ENCODE peak calls at places on chromosomes 11 and 22, in five cellular contexts. One of them, this sample, is unnamed.
A peak's percentile ranks its signal among the peaks of the same experiment; 100 is the strongest.

GRCh38 chr11:123505546-123506299 is 75.7 kb downstream of the GRAMD1B start:
- DNase-seq in A549: no peak
- DNase-seq in HepG2: no peak
- DNase-seq in endothelial cell of umbilical vein: no peak
- DNase-seq in WTC11: peak; percentile 67
- DNase-seq in this sample: peak; percentile 46

GRCh38 chr11:58745705-58746364 is 14.1 kb upstream of the GLYAT start:
- DNase-seq in A549: no peak
- DNase-seq in endothelial cell of umbilical vein: no peak
- DNase-seq in WTC11: no peak
- DNase-seq in HepG2: no peak
- DNase-seq in this sample: no peak

GRCh38 chr22:37331034-37331428 is 48.7 kb downstream of the CYTH4 start:
- DNase-seq in WTC11: no peak
- DNase-seq in A549: no peak
- DNase-seq in HepG2: no peak
- DNase-seq in endothelial cell of umbilical vein: peak; percentile 45
- DNase-seq in this sample: no peak

GRCh38 chr11:313787-314547 is at the start of gene IFITM1:
- DNase-seq in endothelial cell of umbilical vein: peak; percentile 57
- DNase-seq in WTC11: no peak
- DNase-seq in A549: no peak
- DNase-seq in HepG2: no peak
- DNase-seq in this sample: no peak

GRCh38 chr11:71447791-71448256 is 369 bp downstream of the DHCR7 start:
- DNase-seq in A549: no peak
- DNase-seq in WTC11: peak; percentile 73
- DNase-seq in HepG2: no peak
- DNase-seq in endothelial cell of umbilical vein: peak; percentile 28
- DNase-seq in this sample: peak; percentile 79

GRCh38 chr11:43504316-43504950 is 145.7 kb downstream of the TTC17 start:
- DNase-seq in WTC11: peak; percentile 44
- DNase-seq in A549: peak; percentile 39
- DNase-seq in endothelial cell of umbilical vein: no peak
- DNase-seq in HepG2: peak; percentile 38
- DNase-seq in this sample: peak; percentile 31

GRCh38 chr22:50630376-50630775 is 2.4 kb upstream of the ARSA start:
- DNase-seq in WTC11: no peak
- DNase-seq in endothelial cell of umbilical vein: no peak
- DNase-seq in HepG2: no peak
- DNase-seq in A549: no peak
- DNase-seq in this sample: no peak

GRCh38 chr11:58622344-58622743 is at the start of gene CNTF:
- DNase-seq in WTC11: no peak
- DNase-seq in endothelial cell of umbilical vein: no peak
- DNase-seq in A549: no peak
- DNase-seq in HepG2: no peak
- DNase-seq in this sample: no peak

GRCh38 chr11:126491092-126491491 is 135.6 kb downstream of the ST3GAL4 start:
- DNase-seq in WTC11: peak; percentile 50
- DNase-seq in A549: no peak
- DNase-seq in endothelial cell of umbilical vein: no peak
- DNase-seq in HepG2: no peak
- DNase-seq in this sample: no peak

GRCh38 chr11:64240467-64241174 is at the start of gene FKBP2:
- DNase-seq in WTC11: peak; percentile 97
- DNase-seq in A549: peak; percentile 98
- DNase-seq in HepG2: peak; percentile 93
- DNase-seq in endothelial cell of umbilical vein: peak; percentile 97
- DNase-seq in this sample: peak; percentile 97

GRCh38 chr11:70226967-70227366 is 23.9 kb downstream of the FADD start:
- DNase-seq in HepG2: no peak
- DNase-seq in endothelial cell of umbilical vein: no peak
- DNase-seq in A549: no peak
- DNase-seq in WTC11: peak; percentile 64
- DNase-seq in this sample: peak; percentile 56

GRCh38 chr11:73295259-73295995 is 12.6 kb upstream of the ARHGEF17 start:
- DNase-seq in WTC11: peak; percentile 92
- DNase-seq in A549: peak; percentile 73
- DNase-seq in HepG2: peak; percentile 57
- DNase-seq in endothelial cell of umbilical vein: peak; percentile 77
- DNase-seq in this sample: peak; percentile 77

GRCh38 chr22:31490496-31490925 is 869 bp upstream of the EIF4ENIF1 start:
- DNase-seq in WTC11: peak; percentile 32
- DNase-seq in HepG2: peak; percentile 77
- DNase-seq in A549: peak; percentile 58
- DNase-seq in endothelial cell of umbilical vein: peak; percentile 81
- DNase-seq in this sample: peak; percentile 58

GRCh38 chr11:6576471-6577373 is 26.7 kb downstream of the RRP8 start:
- DNase-seq in WTC11: no peak
- DNase-seq in endothelial cell of umbilical vein: peak; percentile 84
- DNase-seq in HepG2: no peak
- DNase-seq in A549: no peak
- DNase-seq in this sample: peak; percentile 56

GRCh38 chr11:120173771-120174170 is 35.9 kb upstream of the TRIM29 start:
- DNase-seq in HepG2: no peak
- DNase-seq in WTC11: no peak
- DNase-seq in endothelial cell of umbilical vein: no peak
- DNase-seq in A549: no peak
- DNase-seq in this sample: no peak

GRCh38 chr11:1919428-1920127 is at the start of gene TNNT3:
- DNase-seq in endothelial cell of umbilical vein: no peak
- DNase-seq in A549: no peak
- DNase-seq in WTC11: no peak
- DNase-seq in HepG2: no peak
- DNase-seq in this sample: peak; percentile 38

GRCh38 chr11:61679301-61679700 is 890 bp upstream of the DAGLA start:
- DNase-seq in A549: no peak
- DNase-seq in endothelial cell of umbilical vein: no peak
- DNase-seq in HepG2: no peak
- DNase-seq in WTC11: no peak
- DNase-seq in this sample: no peak

GRCh38 chr11:79493555-79494171 is 52.8 kb upstream of the TENM4 start:
- DNase-seq in endothelial cell of umbilical vein: peak; percentile 40
- DNase-seq in WTC11: peak; percentile 96
- DNase-seq in HepG2: peak; percentile 47
- DNase-seq in A549: peak; percentile 68
- DNase-seq in this sample: peak; percentile 85

GRCh38 chr22:31230871-31231621 is 18.9 kb downstream of the LIMK2 start:
- DNase-seq in WTC11: no peak
- DNase-seq in endothelial cell of umbilical vein: peak; percentile 92
- DNase-seq in HepG2: peak; percentile 83
- DNase-seq in A549: peak; percentile 40
- DNase-seq in this sample: peak; percentile 37

GRCh38 chr11:129489254-129489653 is 113.6 kb downstream of the BARX2 start:
- DNase-seq in WTC11: no peak
- DNase-seq in endothelial cell of umbilical vein: no peak
- DNase-seq in HepG2: no peak
- DNase-seq in A549: no peak
- DNase-seq in this sample: no peak

GRCh38 chr11:128496684-128497056 is 90.7 kb downstream of the ETS1 start:
- DNase-seq in A549: peak; percentile 65
- DNase-seq in endothelial cell of umbilical vein: no peak
- DNase-seq in HepG2: no peak
- DNase-seq in WTC11: no peak
- DNase-seq in this sample: no peak

GRCh38 chr22:17910561-17911311 is 113.6 kb downstream of the MICAL3 start:
- DNase-seq in endothelial cell of umbilical vein: peak; percentile 94
- DNase-seq in A549: peak; percentile 45
- DNase-seq in HepG2: no peak
- DNase-seq in WTC11: peak; percentile 61
- DNase-seq in this sample: peak; percentile 68

GRCh38 chr11:96306933-96307747 is 35.9 kb downstream of the MAML2 start:
- DNase-seq in endothelial cell of umbilical vein: peak; percentile 99
- DNase-seq in WTC11: no peak
- DNase-seq in HepG2: peak; percentile 81
- DNase-seq in A549: peak; percentile 94
- DNase-seq in this sample: peak; percentile 30

GRCh38 chr11:72129381-72129780 is 6.1 kb upstream of the FOLR3 start:
- DNase-seq in WTC11: no peak
- DNase-seq in HepG2: no peak
- DNase-seq in A549: no peak
- DNase-seq in endothelial cell of umbilical vein: no peak
- DNase-seq in this sample: no peak

GRCh38 chr11:84069048-84069447 is 782.9 kb upstream of the CCDC90B start:
- DNase-seq in A549: no peak
- DNase-seq in HepG2: no peak
- DNase-seq in WTC11: no peak
- DNase-seq in endothelial cell of umbilical vein: no peak
- DNase-seq in this sample: no peak

GRCh38 chr11:9825895-9826294 is 162.0 kb downstream of the SWAP70 start:
- DNase-seq in WTC11: no peak
- DNase-seq in A549: no peak
- DNase-seq in endothelial cell of umbilical vein: no peak
- DNase-seq in HepG2: peak; percentile 49
- DNase-seq in this sample: no peak

GRCh38 chr11:123213307-123213708 is 18.3 kb upstream of the CLMP start:
- DNase-seq in HepG2: no peak
- DNase-seq in endothelial cell of umbilical vein: no peak
- DNase-seq in A549: no peak
- DNase-seq in WTC11: no peak
- DNase-seq in this sample: no peak

GRCh38 chr22:25548866-25549464 is 15.5 kb upstream of the GRK3 start:
- DNase-seq in A549: no peak
- DNase-seq in HepG2: no peak
- DNase-seq in endothelial cell of umbilical vein: no peak
- DNase-seq in WTC11: no peak
- DNase-seq in this sample: no peak

GRCh38 chr11:125701858-125702621 is 21.4 kb upstream of the ACRV1 start:
- DNase-seq in WTC11: peak; percentile 44
- DNase-seq in HepG2: no peak
- DNase-seq in A549: no peak
- DNase-seq in endothelial cell of umbilical vein: no peak
- DNase-seq in this sample: no peak

GRCh38 chr22:23695748-23696325 is 5.0 kb downstream of the RGL4 start:
- DNase-seq in A549: no peak
- DNase-seq in WTC11: no peak
- DNase-seq in endothelial cell of umbilical vein: no peak
- DNase-seq in HepG2: no peak
- DNase-seq in this sample: no peak

GRCh38 chr11:45384711-45385241 is 98.6 kb upstream of the SYT13 start:
- DNase-seq in endothelial cell of umbilical vein: no peak
- DNase-seq in A549: no peak
- DNase-seq in WTC11: no peak
- DNase-seq in HepG2: no peak
- DNase-seq in this sample: no peak

GRCh38 chr11:13007702-13008435 is 1.2 kb upstream of the RASSF10 start:
- DNase-seq in endothelial cell of umbilical vein: no peak
- DNase-seq in A549: peak; percentile 59
- DNase-seq in WTC11: no peak
- DNase-seq in HepG2: peak; percentile 95
- DNase-seq in this sample: no peak

GRCh38 chr11:96012086-96012824 is 88.3 kb upstream of the MTMR2 start:
- DNase-seq in A549: peak; percentile 87
- DNase-seq in endothelial cell of umbilical vein: peak; percentile 85
- DNase-seq in HepG2: peak; percentile 99
- DNase-seq in WTC11: no peak
- DNase-seq in this sample: peak; percentile 59

GRCh38 chr11:65316979-65317786 is 2.5 kb downstream of the CDC42EP2 start:
- DNase-seq in A549: peak; percentile 67
- DNase-seq in endothelial cell of umbilical vein: peak; percentile 80
- DNase-seq in HepG2: peak; percentile 77
- DNase-seq in WTC11: peak; percentile 52
- DNase-seq in this sample: no peak
- TF ChIP-seq MAX in A549: no peak
- TF ChIP-seq MAX in endothelial cell of umbilical vein: peak; percentile 43
- TF ChIP-seq MAX in HepG2: no peak
- TF ChIP-seq MAX in WTC11: no peak
- TF ChIP-seq MAX in this sample: no peak

GRCh38 chr22:19622061-19622441 is 92.3 kb upstream of the SEPTIN5 start:
- DNase-seq in WTC11: no peak
- DNase-seq in endothelial cell of umbilical vein: no peak
- DNase-seq in A549: no peak
- DNase-seq in HepG2: no peak
- DNase-seq in this sample: no peak
- TF ChIP-seq MAX in WTC11: no peak
- TF ChIP-seq MAX in endothelial cell of umbilical vein: no peak
- TF ChIP-seq MAX in A549: no peak
- TF ChIP-seq MAX in HepG2: no peak
- TF ChIP-seq MAX in this sample: no peak

GRCh38 chr11:106470230-106470629 is 392.8 kb downstream of the AASDHPPT start:
- DNase-seq in HepG2: no peak
- DNase-seq in endothelial cell of umbilical vein: no peak
- DNase-seq in WTC11: no peak
- DNase-seq in A549: no peak
- DNase-seq in this sample: no peak
- TF ChIP-seq MAX in HepG2: no peak
- TF ChIP-seq MAX in endothelial cell of umbilical vein: no peak
- TF ChIP-seq MAX in WTC11: no peak
- TF ChIP-seq MAX in A549: no peak
- TF ChIP-seq MAX in this sample: no peak

DNA sequence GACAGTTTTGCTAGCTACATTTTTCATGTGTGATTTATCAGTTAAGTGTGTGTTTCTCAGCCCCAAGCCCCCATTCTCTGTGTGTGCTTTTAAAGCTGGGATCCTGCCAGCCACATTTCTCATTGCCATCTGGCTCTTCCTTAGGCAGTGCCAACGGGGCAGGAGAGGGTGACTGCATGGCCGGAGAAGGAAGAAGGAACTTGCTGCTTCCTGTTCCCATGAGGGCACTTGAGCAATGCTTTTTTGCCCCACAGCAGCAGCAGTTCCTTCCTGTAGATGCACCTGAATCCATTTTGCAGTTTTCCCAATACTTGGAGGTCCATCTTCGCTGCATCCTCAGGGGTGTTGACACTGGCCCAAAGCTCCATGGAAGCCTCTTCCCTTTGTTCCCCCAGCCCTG is 37.5 kb downstream of the TNRC6B start:
- DNase-seq in WTC11: no peak
- DNase-seq in endothelial cell of umbilical vein: peak; percentile 76
- DNase-seq in A549: no peak
- DNase-seq in HepG2: no peak
- DNase-seq in this sample: no peak
- TF ChIP-seq MAX in WTC11: no peak
- TF ChIP-seq MAX in endothelial cell of umbilical vein: no peak
- TF ChIP-seq MAX in A549: no peak
- TF ChIP-seq MAX in HepG2: no peak
- TF ChIP-seq MAX in this sample: no peak

GRCh38 chr11:18369398-18369797 is 25.0 kb upstream of the LDHA start:
- DNase-seq in WTC11: no peak
- DNase-seq in HepG2: no peak
- DNase-seq in endothelial cell of umbilical vein: no peak
- DNase-seq in A549: no peak
- DNase-seq in this sample: no peak
- TF ChIP-seq MAX in WTC11: no peak
- TF ChIP-seq MAX in HepG2: no peak
- TF ChIP-seq MAX in endothelial cell of umbilical vein: no peak
- TF ChIP-seq MAX in A549: no peak
- TF ChIP-seq MAX in this sample: no peak

GRCh38 chr11:116822575-116822974 is 529 bp downstream of the APOA4 start:
- DNase-seq in A549: no peak
- DNase-seq in HepG2: no peak
- DNase-seq in WTC11: no peak
- DNase-seq in endothelial cell of umbilical vein: no peak
- DNase-seq in this sample: no peak
- TF ChIP-seq MAX in A549: no peak
- TF ChIP-seq MAX in HepG2: no peak
- TF ChIP-seq MAX in WTC11: no peak
- TF ChIP-seq MAX in endothelial cell of umbilical vein: no peak
- TF ChIP-seq MAX in this sample: no peak

GRCh38 chr11:33723238-33723881 is 12.9 kb downstream of the CD59 start:
- DNase-seq in endothelial cell of umbilical vein: peak; percentile 91
- DNase-seq in WTC11: no peak
- DNase-seq in HepG2: no peak
- DNase-seq in A549: peak; percentile 94
- DNase-seq in this sample: no peak
- TF ChIP-seq MAX in endothelial cell of umbilical vein: no peak
- TF ChIP-seq MAX in WTC11: no peak
- TF ChIP-seq MAX in HepG2: no peak
- TF ChIP-seq MAX in A549: peak; percentile 24
- TF ChIP-seq MAX in this sample: no peak

This sample was measured in SK-N-SH.